ENCODE peak calls at places on chromosomes 5 and 9, in eight cellular contexts. One of them, this sample, is unnamed.

GRCh38 chr5:3650315-3650714 is 54.7 kb downstream of the IRX1 start:
- DNase-seq in heart left ventricle: no peak
- DNase-seq in sigmoid colon: no peak
- DNase-seq in Peyer's patch: no peak
- DNase-seq in AG04449: no peak
- DNase-seq in upper lobe of right lung: no peak
- DNase-seq in IMR-90: no peak
- DNase-seq in CD8-positive, alpha-beta T cell: no peak
- DNase-seq in this sample: no peak

GRCh38 chr9:126702501-126703329 is 89.0 kb downstream of the LMX1B start:
- DNase-seq in heart left ventricle: no peak
- DNase-seq in sigmoid colon: peak
- DNase-seq in Peyer's patch: peak
- DNase-seq in AG04449: no peak
- DNase-seq in upper lobe of right lung: peak
- DNase-seq in IMR-90: no peak
- DNase-seq in CD8-positive, alpha-beta T cell: peak
- DNase-seq in this sample: peak

GRCh38 chr9:33858346-33858869 is 41.4 kb downstream of the UBE2R2 start:
- DNase-seq in heart left ventricle: no peak
- DNase-seq in sigmoid colon: no peak
- DNase-seq in Peyer's patch: no peak
- DNase-seq in AG04449: no peak
- DNase-seq in upper lobe of right lung: no peak
- DNase-seq in IMR-90: peak
- DNase-seq in CD8-positive, alpha-beta T cell: no peak
- DNase-seq in this sample: no peak

GRCh38 chr9:121566401-121567141 is 66.9 kb upstream of the GGTA1 start:
- DNase-seq in heart left ventricle: peak
- DNase-seq in sigmoid colon: peak
- DNase-seq in Peyer's patch: no peak
- DNase-seq in AG04449: no peak
- DNase-seq in upper lobe of right lung: no peak
- DNase-seq in IMR-90: peak
- DNase-seq in CD8-positive, alpha-beta T cell: no peak
- DNase-seq in this sample: no peak

GRCh38 chr9:6226696-6227095 is 11.1 kb downstream of the IL33 start:
- DNase-seq in heart left ventricle: no peak
- DNase-seq in sigmoid colon: no peak
- DNase-seq in Peyer's patch: no peak
- DNase-seq in AG04449: no peak
- DNase-seq in upper lobe of right lung: no peak
- DNase-seq in IMR-90: peak
- DNase-seq in CD8-positive, alpha-beta T cell: no peak
- DNase-seq in this sample: peak

GRCh38 chr9:88161144-88161543 is 22.9 kb upstream of the SPATA31C2 start:
- DNase-seq in heart left ventricle: no peak
- DNase-seq in sigmoid colon: no peak
- DNase-seq in Peyer's patch: no peak
- DNase-seq in AG04449: no peak
- DNase-seq in upper lobe of right lung: no peak
- DNase-seq in IMR-90: no peak
- DNase-seq in CD8-positive, alpha-beta T cell: no peak
- DNase-seq in this sample: no peak

GRCh38 chr5:59873113-59873512 is 20.4 kb downstream of the PDE4D start:
- DNase-seq in heart left ventricle: no peak
- DNase-seq in sigmoid colon: no peak
- DNase-seq in Peyer's patch: no peak
- DNase-seq in AG04449: peak
- DNase-seq in upper lobe of right lung: no peak
- DNase-seq in IMR-90: peak
- DNase-seq in CD8-positive, alpha-beta T cell: no peak
- DNase-seq in this sample: no peak

GRCh38 chr9:69919461-69920061 is 98.9 kb downstream of the CFAP95 start:
- DNase-seq in heart left ventricle: no peak
- DNase-seq in sigmoid colon: no peak
- DNase-seq in Peyer's patch: no peak
- DNase-seq in AG04449: no peak
- DNase-seq in upper lobe of right lung: no peak
- DNase-seq in IMR-90: peak
- DNase-seq in CD8-positive, alpha-beta T cell: no peak
- DNase-seq in this sample: no peak

GRCh38 chr9:25177858-25178257 is 500.4 kb downstream of the TUSC1 start:
- DNase-seq in heart left ventricle: no peak
- DNase-seq in sigmoid colon: no peak
- DNase-seq in Peyer's patch: no peak
- DNase-seq in AG04449: no peak
- DNase-seq in upper lobe of right lung: no peak
- DNase-seq in IMR-90: no peak
- DNase-seq in CD8-positive, alpha-beta T cell: no peak
- DNase-seq in this sample: no peak

GRCh38 chr9:14342746-14343145 is 28.8 kb upstream of the NFIB start:
- DNase-seq in heart left ventricle: no peak
- DNase-seq in sigmoid colon: no peak
- DNase-seq in Peyer's patch: no peak
- DNase-seq in AG04449: no peak
- DNase-seq in upper lobe of right lung: no peak
- DNase-seq in IMR-90: no peak
- DNase-seq in CD8-positive, alpha-beta T cell: no peak
- DNase-seq in this sample: no peak

GRCh38 chr9:131677445-131678180 is 62.3 kb downstream of the RAPGEF1 start:
- DNase-seq in heart left ventricle: no peak
- DNase-seq in sigmoid colon: no peak
- DNase-seq in Peyer's patch: peak
- DNase-seq in AG04449: no peak
- DNase-seq in upper lobe of right lung: no peak
- DNase-seq in IMR-90: peak
- DNase-seq in CD8-positive, alpha-beta T cell: no peak
- DNase-seq in this sample: peak

GRCh38 chr9:133340256-133340655 is 4.3 kb upstream of the SURF6 start:
- DNase-seq in heart left ventricle: no peak
- DNase-seq in sigmoid colon: no peak
- DNase-seq in Peyer's patch: no peak
- DNase-seq in AG04449: no peak
- DNase-seq in upper lobe of right lung: no peak
- DNase-seq in IMR-90: no peak
- DNase-seq in CD8-positive, alpha-beta T cell: no peak
- DNase-seq in this sample: no peak

GRCh38 chr5:152864993-152865392 is 459.9 kb upstream of the NMUR2 start:
- DNase-seq in heart left ventricle: no peak
- DNase-seq in sigmoid colon: no peak
- DNase-seq in Peyer's patch: no peak
- DNase-seq in AG04449: no peak
- DNase-seq in upper lobe of right lung: no peak
- DNase-seq in IMR-90: no peak
- DNase-seq in CD8-positive, alpha-beta T cell: no peak
- DNase-seq in this sample: no peak

GRCh38 chr9:107020040-107020530 is 157.1 kb downstream of the ZNF462 start:
- DNase-seq in heart left ventricle: no peak
- DNase-seq in sigmoid colon: peak
- DNase-seq in Peyer's patch: no peak
- DNase-seq in AG04449: peak
- DNase-seq in upper lobe of right lung: no peak
- DNase-seq in IMR-90: peak
- DNase-seq in CD8-positive, alpha-beta T cell: no peak
- DNase-seq in this sample: peak

GRCh38 chr5:37064442-37064841 is 184.7 kb downstream of the CPLANE1 start:
- DNase-seq in heart left ventricle: no peak
- DNase-seq in sigmoid colon: no peak
- DNase-seq in Peyer's patch: no peak
- DNase-seq in AG04449: no peak
- DNase-seq in upper lobe of right lung: no peak
- DNase-seq in IMR-90: no peak
- DNase-seq in CD8-positive, alpha-beta T cell: no peak
- DNase-seq in this sample: no peak

GRCh38 chr5:92795633-92796032 is 785.4 kb downstream of the NR2F1-AS1 start:
- DNase-seq in heart left ventricle: no peak
- DNase-seq in sigmoid colon: no peak
- DNase-seq in Peyer's patch: no peak
- DNase-seq in AG04449: no peak
- DNase-seq in upper lobe of right lung: no peak
- DNase-seq in IMR-90: no peak
- DNase-seq in CD8-positive, alpha-beta T cell: no peak
- DNase-seq in this sample: no peak

GRCh38 chr5:10192309-10192708 is 57.4 kb downstream of the ATPSCKMT start:
- DNase-seq in heart left ventricle: no peak
- DNase-seq in sigmoid colon: no peak
- DNase-seq in Peyer's patch: no peak
- DNase-seq in AG04449: peak
- DNase-seq in upper lobe of right lung: no peak
- DNase-seq in IMR-90: peak
- DNase-seq in CD8-positive, alpha-beta T cell: no peak
- DNase-seq in this sample: no peak

DNA sequence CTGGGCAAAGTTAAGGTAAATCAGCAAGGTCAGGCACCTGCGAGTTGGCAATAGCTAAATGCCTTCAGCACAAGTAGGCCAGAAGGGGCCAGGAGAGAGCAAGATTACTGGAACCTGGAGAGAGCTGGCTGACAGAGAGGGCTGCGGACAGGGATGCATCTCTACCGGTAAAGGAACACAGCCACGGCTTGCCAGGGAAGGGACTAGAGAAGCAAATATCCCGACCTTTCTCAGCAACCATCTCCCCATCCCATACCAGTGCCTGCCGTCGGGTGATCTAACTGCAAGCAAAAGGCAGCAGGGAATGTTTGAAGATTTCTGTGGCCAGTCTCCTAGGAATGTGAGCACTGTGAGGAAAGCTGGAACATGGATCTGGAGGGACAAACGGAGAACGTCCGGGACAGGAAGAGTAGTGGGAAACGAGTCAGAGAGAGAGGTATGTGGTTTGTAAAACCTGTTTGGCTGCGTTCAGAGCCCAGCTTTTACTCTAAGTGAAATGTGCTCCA is 15.9 kb upstream of the ABLIM3 start:
- DNase-seq in heart left ventricle: no peak
- DNase-seq in sigmoid colon: no peak
- DNase-seq in Peyer's patch: no peak
- DNase-seq in AG04449: no peak
- DNase-seq in upper lobe of right lung: no peak
- DNase-seq in IMR-90: peak
- DNase-seq in CD8-positive, alpha-beta T cell: no peak
- DNase-seq in this sample: no peak
- H3K4me3 ChIP-seq in heart left ventricle: no peak
- H3K4me3 ChIP-seq in sigmoid colon: no peak
- H3K4me3 ChIP-seq in Peyer's patch: no peak
- H3K4me3 ChIP-seq in AG04449: no peak
- H3K4me3 ChIP-seq in upper lobe of right lung: no peak
- H3K4me3 ChIP-seq in IMR-90: no peak
- H3K4me3 ChIP-seq in CD8-positive, alpha-beta T cell: no peak
- H3K4me3 ChIP-seq in this sample: no peak

GRCh38 chr5:151772029-151772867 is 494 bp downstream of the G3BP1 start:
- DNase-seq in heart left ventricle: peak
- DNase-seq in sigmoid colon: peak
- DNase-seq in Peyer's patch: peak
- DNase-seq in AG04449: no peak
- DNase-seq in upper lobe of right lung: peak
- DNase-seq in IMR-90: no peak
- DNase-seq in CD8-positive, alpha-beta T cell: peak
- DNase-seq in this sample: no peak

GRCh38 chr5:151770383-151771258 is 1.1 kb upstream of the G3BP1 start:
- DNase-seq in heart left ventricle: peak
- DNase-seq in sigmoid colon: peak
- DNase-seq in Peyer's patch: peak
- DNase-seq in AG04449: no peak
- DNase-seq in upper lobe of right lung: peak
- DNase-seq in IMR-90: peak
- DNase-seq in CD8-positive, alpha-beta T cell: no peak
- DNase-seq in this sample: no peak

GRCh38 chr5:151772868-151773561 is 1.3 kb downstream of the G3BP1 start:
- DNase-seq in heart left ventricle: no peak
- DNase-seq in sigmoid colon: no peak
- DNase-seq in Peyer's patch: peak
- DNase-seq in AG04449: no peak
- DNase-seq in upper lobe of right lung: no peak
- DNase-seq in IMR-90: peak
- DNase-seq in CD8-positive, alpha-beta T cell: no peak
- DNase-seq in this sample: no peak

GRCh38 chr5:151773979-151774378 is 2.2 kb downstream of the G3BP1 start:
- DNase-seq in heart left ventricle: no peak
- DNase-seq in sigmoid colon: no peak
- DNase-seq in Peyer's patch: no peak
- DNase-seq in AG04449: no peak
- DNase-seq in upper lobe of right lung: no peak
- DNase-seq in IMR-90: no peak
- DNase-seq in CD8-positive, alpha-beta T cell: no peak
- DNase-seq in this sample: no peak

GRCh38 chr5:151771259-151772028 is at the start of gene G3BP1:
- DNase-seq in heart left ventricle: peak
- DNase-seq in sigmoid colon: peak
- DNase-seq in Peyer's patch: peak
- DNase-seq in AG04449: peak
- DNase-seq in upper lobe of right lung: peak
- DNase-seq in IMR-90: peak
- DNase-seq in CD8-positive, alpha-beta T cell: peak
- DNase-seq in this sample: peak
- TF ChIP-seq CTCF in heart left ventricle: peak
- TF ChIP-seq CTCF in sigmoid colon: peak
- TF ChIP-seq CTCF in Peyer's patch: peak
- TF ChIP-seq CTCF in AG04449: peak
- TF ChIP-seq CTCF in upper lobe of right lung: peak
- TF ChIP-seq CTCF in IMR-90: peak
- TF ChIP-seq CTCF in CD8-positive, alpha-beta T cell: peak
- TF ChIP-seq CTCF in this sample: peak

DNA sequence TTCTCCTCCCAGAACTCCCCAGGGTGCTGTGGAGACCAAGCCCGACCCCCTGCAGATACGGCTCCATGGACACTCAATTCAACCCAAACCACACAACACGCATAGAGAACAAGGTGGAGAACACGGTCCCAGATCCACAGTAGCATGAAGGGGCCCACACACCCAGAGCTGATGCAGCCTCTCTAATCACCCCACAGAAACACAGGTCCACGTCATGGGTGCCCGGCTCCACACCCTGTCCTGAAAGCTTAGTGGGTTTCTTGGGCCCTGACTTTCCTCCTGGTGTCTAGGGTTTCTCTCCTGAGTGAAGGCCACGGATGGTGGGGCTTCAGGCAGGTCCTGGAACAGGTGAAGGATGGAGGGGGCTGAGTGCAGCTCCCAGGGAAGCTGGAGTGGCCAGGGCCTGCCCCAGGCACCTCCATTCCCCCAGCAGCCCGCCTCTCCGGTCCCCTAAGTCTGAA is 1.5 kb upstream of the SLC23A1 start:
- DNase-seq in heart left ventricle: no peak
- DNase-seq in sigmoid colon: no peak
- DNase-seq in Peyer's patch: no peak
- DNase-seq in AG04449: no peak
- DNase-seq in upper lobe of right lung: no peak
- DNase-seq in IMR-90: no peak
- DNase-seq in CD8-positive, alpha-beta T cell: no peak
- DNase-seq in this sample: no peak
- H3K4me3 ChIP-seq in heart left ventricle: peak
- H3K4me3 ChIP-seq in sigmoid colon: peak
- H3K4me3 ChIP-seq in Peyer's patch: peak
- H3K4me3 ChIP-seq in AG04449: no peak
- H3K4me3 ChIP-seq in upper lobe of right lung: peak
- H3K4me3 ChIP-seq in IMR-90: no peak
- H3K4me3 ChIP-seq in CD8-positive, alpha-beta T cell: peak
- H3K4me3 ChIP-seq in this sample: no peak

DNA sequence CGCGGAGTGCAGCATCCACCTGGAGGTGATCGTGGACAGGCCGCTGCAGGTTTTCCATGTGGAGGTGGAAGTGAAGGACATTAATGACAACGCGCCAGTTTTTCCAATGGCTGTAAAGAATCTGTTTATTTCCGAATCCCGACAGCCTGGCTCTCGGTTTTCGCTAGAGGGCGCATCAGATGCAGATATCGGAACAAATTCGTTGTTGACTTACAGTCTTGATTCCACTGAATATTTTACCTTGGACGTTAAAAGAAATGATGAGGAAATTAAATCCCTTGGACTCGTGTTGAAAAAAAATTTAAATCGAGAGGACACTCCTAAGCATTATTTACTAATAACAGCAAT is 611 bp downstream of the PCDHA3 start:
- DNase-seq in heart left ventricle: no peak
- DNase-seq in sigmoid colon: no peak
- DNase-seq in Peyer's patch: no peak
- DNase-seq in AG04449: no peak
- DNase-seq in upper lobe of right lung: no peak
- DNase-seq in IMR-90: no peak
- DNase-seq in CD8-positive, alpha-beta T cell: no peak
- DNase-seq in this sample: no peak
- TF ChIP-seq CTCF in heart left ventricle: peak
- TF ChIP-seq CTCF in sigmoid colon: no peak
- TF ChIP-seq CTCF in Peyer's patch: no peak
- TF ChIP-seq CTCF in AG04449: no peak
- TF ChIP-seq CTCF in upper lobe of right lung: peak
- TF ChIP-seq CTCF in IMR-90: peak
- TF ChIP-seq CTCF in CD8-positive, alpha-beta T cell: no peak
- TF ChIP-seq CTCF in this sample: peak

This sample was measured in retinal pigment epithelial cell.